ENCODE peak calls at places on chromosomes 2 and 18, in six cellular contexts. A is hepatocyte, T is sigmoid colon, K is bronchial epithelial cell, P is OCI-LY7, X is kidney. B is an unnamed sample.

GRCh38 chr2:168192839-168193616 is 54.4 kb downstream of the STK39 start:
- DNase-seq in A (no peak), T (no peak), K (peak; percentile 54), P (peak; percentile 57), X (no peak), B (peak; percentile 67)

GRCh38 chr2:223560704-223561435 is 41.3 kb downstream of the SCG2 start:
- DNase-seq in P (no peak), A (no peak), K (peak; percentile 37), X (no peak), T (no peak), B (no peak)

GRCh38 chr2:19371996-19372582 is 13.7 kb upstream of the OSR1 start:
- DNase-seq in T (no peak), P (no peak), A (no peak), X (no peak), K (no peak), B (no peak)

GRCh38 chr18:24212939-24213338 is 74.1 kb downstream of the CABYR start:
- DNase-seq in T (no peak), K (peak; percentile 100), A (peak; percentile 52), P (no peak), X (no peak), B (no peak)

GRCh38 chr2:126507425-126507867 is 148.5 kb upstream of the GYPC start:
- DNase-seq in P (no peak), T (no peak), A (no peak), X (no peak), K (no peak), B (no peak)

GRCh38 chr2:63484481-63484880 is 103.8 kb downstream of the WDPCP start:
- DNase-seq in X (no peak), K (no peak), A (no peak), P (no peak), T (no peak), B (no peak)

GRCh38 chr2:160294339-160294803 is 94.3 kb upstream of the ITGB6 start:
- DNase-seq in T (peak; percentile 83), X (peak; percentile 61), P (no peak), A (peak; percentile 48), K (peak; percentile 64), B (peak; percentile 34)

GRCh38 chr2:69780907-69781306 is 39.0 kb downstream of the ANXA4 start:
- DNase-seq in T (no peak), A (peak; percentile 31), K (no peak), X (no peak), P (no peak), B (no peak)

GRCh38 chr18:12973562-12974213 is 17.5 kb upstream of the CEP192 start:
- DNase-seq in P (no peak), X (no peak), K (peak; percentile 51), T (no peak), A (no peak), B (no peak)

GRCh38 chr2:191803007-191803406 is 43.9 kb downstream of the CAVIN2 start:
- DNase-seq in T (no peak), X (no peak), K (no peak), P (no peak), A (no peak), B (no peak)

GRCh38 chr18:10141559-10141958 is 227.7 kb downstream of the VAPA start:
- DNase-seq in T (no peak), X (no peak), K (no peak), A (no peak), P (no peak), B (no peak)

GRCh38 chr2:62014102-62014501 is 108.6 kb downstream of the COMMD1 start:
- DNase-seq in A (peak; percentile 77), T (peak; percentile 92), P (peak; percentile 34), K (peak; percentile 7), X (peak; percentile 75), B (peak; percentile 30)

GRCh38 chr2:83851066-83851465 is 608.0 kb downstream of the SUCLG1 start:
- DNase-seq in P (no peak), K (peak; percentile 95), T (no peak), A (no peak), X (no peak), B (no peak)

GRCh38 chr2:99660616-99661416 is 171.0 kb upstream of the REV1 start:
- DNase-seq in T (no peak), P (no peak), A (no peak), K (no peak), X (no peak), B (no peak)

GRCh38 chr2:113077921-113078320 is 10.2 kb downstream of the IL1F10 start:
- DNase-seq in X (no peak), K (peak; percentile 96), A (no peak), P (no peak), T (no peak), B (no peak)

GRCh38 chr2:174753038-174753633 is 11.1 kb downstream of the CHRNA1 start:
- DNase-seq in P (no peak), X (no peak), K (peak; percentile 17), A (no peak), T (no peak), B (no peak)
- H3K4me3 ChIP-seq in P (no peak overlapping the region), X (no peak overlapping the region), K (no peak overlapping the region), A (no peak overlapping the region), T (no peak overlapping the region), B (no peak overlapping the region)

DNA sequence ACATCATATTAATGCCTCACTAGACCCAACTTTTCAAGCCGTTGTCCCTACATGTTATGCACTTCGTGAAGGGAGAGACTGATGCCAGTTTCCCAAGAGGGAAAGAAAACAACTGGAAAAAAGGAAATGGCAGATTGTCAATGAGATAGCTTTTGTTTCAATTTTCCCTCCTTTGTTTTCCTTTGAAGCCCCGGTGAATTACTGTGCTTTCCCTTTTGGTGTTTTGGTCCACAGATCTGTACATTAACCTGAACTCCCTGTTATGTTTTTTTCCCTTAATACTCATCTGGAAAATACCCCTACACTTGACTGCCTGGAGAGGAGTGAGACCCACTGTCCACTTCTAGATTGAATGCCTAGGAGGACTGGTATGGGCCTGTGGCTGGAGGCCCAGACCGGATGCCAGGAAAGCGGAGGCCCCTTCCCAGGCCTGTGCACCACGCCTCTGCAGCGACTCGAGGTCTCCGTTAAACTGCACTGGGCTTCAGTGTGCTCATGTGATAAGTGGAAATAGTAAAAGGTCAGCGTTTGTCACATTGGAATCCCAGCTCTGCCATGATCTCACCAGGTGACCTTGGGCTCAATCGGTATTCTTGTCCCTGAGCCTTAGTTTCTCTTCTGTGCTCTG is 106.4 kb downstream of the GATA6 start:
- DNase-seq in K (no peak), P (no peak), T (no peak), A (no peak), X (no peak), B (no peak)
- TF ChIP-seq CTCF in K (no peak), P (no peak), T (no peak), A (no peak), X (no peak), B (no peak)

GRCh38 chr2:120560330-120560729 is 175.3 kb upstream of the GLI2 start:
- DNase-seq in P (no peak), A (no peak), T (no peak), X (no peak), K (no peak), B (no peak)
- H3K4me3 ChIP-seq in P (no peak overlapping the region), A (no peak overlapping the region), T (no peak overlapping the region), X (no peak overlapping the region), K (no peak overlapping the region), B (no peak overlapping the region)

DNA sequence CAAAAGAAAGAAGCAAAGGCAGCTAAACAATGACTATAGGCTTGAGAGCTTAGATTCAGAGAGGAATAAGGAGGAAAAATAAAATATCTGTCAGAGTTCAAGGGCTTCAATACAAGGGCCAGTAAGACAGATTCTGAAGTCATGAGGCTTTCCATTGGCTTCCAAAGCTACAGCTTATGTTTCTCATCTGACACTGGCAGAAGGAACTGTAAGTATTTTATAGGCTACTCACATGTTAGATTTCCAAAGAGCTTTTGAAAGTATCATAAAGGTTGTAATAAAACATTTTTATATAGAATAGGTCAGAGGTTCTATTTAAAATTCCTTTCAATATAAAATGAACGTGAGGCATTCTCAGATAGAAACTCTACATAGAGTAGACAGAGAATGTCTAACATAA is 746.6 kb upstream of the NXPH2 start:
- DNase-seq in T (no peak), K (no peak), A (no peak), X (no peak), P (no peak), B (no peak)
- TF ChIP-seq CTCF in T (no peak), K (no peak), A (no peak), X (no peak), P (no peak), B (no peak)

GRCh38 chr2:30823452-30823851 is 16.2 kb upstream of the CAPN13 start:
- DNase-seq in T (no peak), X (no peak), A (no peak), P (no peak), K (no peak), B (no peak)
- H3K4me3 ChIP-seq in T (no peak overlapping the region), X (no peak overlapping the region), A (no peak overlapping the region), P (no peak overlapping the region), K (no peak overlapping the region), B (no peak overlapping the region)